ENCODE peak calls at places on chromosomes 4 and X, in five cellular contexts. One of them, this sample, is unnamed.

GRCh38 chrX:153944800-153945150 is 332 bp upstream of the RENBP start:
- ATAC-seq in HepG2: no peak
- ATAC-seq in GM23338: peak; percentile 1
- ATAC-seq in mucosa of descending colon: peak; percentile 2
- ATAC-seq in pancreas: no peak
- ATAC-seq in this sample: no peak

GRCh38 chrX:13029341-13029740 is 15.1 kb downstream of the FAM9C start:
- ATAC-seq in pancreas: peak; percentile 62
- ATAC-seq in mucosa of descending colon: peak; percentile 54
- ATAC-seq in HepG2: no peak
- ATAC-seq in GM23338: peak; percentile 52
- ATAC-seq in this sample: no peak

GRCh38 chr4:126242679-126243390 is 928.1 kb downstream of the FAT4 start:
- ATAC-seq in HepG2: no peak
- ATAC-seq in pancreas: no peak
- ATAC-seq in mucosa of descending colon: no peak
- ATAC-seq in GM23338: no peak
- ATAC-seq in this sample: peak; percentile 28

GRCh38 chr4:54746228-54746627 is 88.5 kb downstream of the KIT start:
- ATAC-seq in GM23338: no peak
- ATAC-seq in pancreas: no peak
- ATAC-seq in HepG2: no peak
- ATAC-seq in mucosa of descending colon: peak; percentile 14
- ATAC-seq in this sample: no peak

GRCh38 chr4:94506822-94507221 is 55.1 kb downstream of the PDLIM5 start:
- ATAC-seq in pancreas: peak; percentile 35
- ATAC-seq in mucosa of descending colon: no peak
- ATAC-seq in GM23338: no peak
- ATAC-seq in HepG2: no peak
- ATAC-seq in this sample: no peak

GRCh38 chrX:96703379-96703778 is 18.7 kb downstream of the DIAPH2 start:
- ATAC-seq in GM23338: no peak
- ATAC-seq in HepG2: no peak
- ATAC-seq in mucosa of descending colon: no peak
- ATAC-seq in pancreas: no peak
- ATAC-seq in this sample: no peak

GRCh38 chrX:63506320-63506719 is 155.2 kb upstream of the SPIN4 start:
- ATAC-seq in pancreas: peak; percentile 78
- ATAC-seq in mucosa of descending colon: no peak
- ATAC-seq in GM23338: peak; percentile 49
- ATAC-seq in HepG2: peak; percentile 69
- ATAC-seq in this sample: no peak

GRCh38 chr4:40199999-40200880 is 3.4 kb downstream of the RHOH start:
- ATAC-seq in HepG2: no peak
- ATAC-seq in GM23338: no peak
- ATAC-seq in pancreas: no peak
- ATAC-seq in mucosa of descending colon: peak; percentile 68
- ATAC-seq in this sample: no peak

GRCh38 chr4:149999485-150000074 is 78.7 kb upstream of the DCLK2 start:
- ATAC-seq in mucosa of descending colon: peak; percentile 42
- ATAC-seq in GM23338: peak; percentile 62
- ATAC-seq in pancreas: peak; percentile 89
- ATAC-seq in HepG2: peak; percentile 73
- ATAC-seq in this sample: peak; percentile 55

GRCh38 chr4:128288689-128289106 is 1.1 kb upstream of the PGRMC2 start:
- ATAC-seq in HepG2: no peak
- ATAC-seq in mucosa of descending colon: peak; percentile 5
- ATAC-seq in pancreas: no peak
- ATAC-seq in GM23338: no peak
- ATAC-seq in this sample: no peak

GRCh38 chr4:82287720-82288119 is 86.1 kb downstream of the HNRNPD start:
- ATAC-seq in mucosa of descending colon: no peak
- ATAC-seq in pancreas: no peak
- ATAC-seq in HepG2: no peak
- ATAC-seq in GM23338: no peak
- ATAC-seq in this sample: no peak

GRCh38 chr4:39032218-39033085 is at the start of gene TMEM156:
- ATAC-seq in GM23338: no peak
- ATAC-seq in pancreas: peak; percentile 59
- ATAC-seq in HepG2: no peak
- ATAC-seq in mucosa of descending colon: peak; percentile 86
- ATAC-seq in this sample: no peak

GRCh38 chr4:48127882-48128394 is 6.1 kb downstream of the TXK start:
- ATAC-seq in pancreas: peak; percentile 83
- ATAC-seq in mucosa of descending colon: peak; percentile 80
- ATAC-seq in HepG2: peak; percentile 97
- ATAC-seq in GM23338: peak; percentile 94
- ATAC-seq in this sample: peak; percentile 50

GRCh38 chrX:69503835-69504625 is at the start of gene NALF2:
- ATAC-seq in mucosa of descending colon: peak; percentile 75
- ATAC-seq in HepG2: peak; percentile 76
- ATAC-seq in pancreas: peak; percentile 83
- ATAC-seq in GM23338: peak; percentile 68
- ATAC-seq in this sample: peak; percentile 60

GRCh38 chr4:85825937-85826678 is 351.2 kb downstream of the ARHGAP24 start:
- ATAC-seq in GM23338: peak; percentile 84
- ATAC-seq in mucosa of descending colon: peak; percentile 76
- ATAC-seq in HepG2: peak; percentile 74
- ATAC-seq in pancreas: peak; percentile 77
- ATAC-seq in this sample: peak; percentile 51

GRCh38 chr4:38582445-38582844 is 81.6 kb upstream of the KLF3 start:
- ATAC-seq in pancreas: no peak
- ATAC-seq in mucosa of descending colon: no peak
- ATAC-seq in HepG2: no peak
- ATAC-seq in GM23338: no peak
- ATAC-seq in this sample: no peak

GRCh38 chr4:163606885-163607284 is 112.4 kb downstream of the TMA16 start:
- ATAC-seq in GM23338: no peak
- ATAC-seq in HepG2: no peak
- ATAC-seq in mucosa of descending colon: peak; percentile 16
- ATAC-seq in pancreas: no peak
- ATAC-seq in this sample: no peak

GRCh38 chr4:74583066-74583700 is 138.2 kb downstream of the AREG start:
- ATAC-seq in HepG2: no peak
- ATAC-seq in GM23338: no peak
- ATAC-seq in mucosa of descending colon: no peak
- ATAC-seq in pancreas: no peak
- ATAC-seq in this sample: no peak

GRCh38 chrX:43552703-43553102 is 103.4 kb upstream of the MAOA start:
- ATAC-seq in pancreas: no peak
- ATAC-seq in GM23338: no peak
- ATAC-seq in HepG2: no peak
- ATAC-seq in mucosa of descending colon: no peak
- ATAC-seq in this sample: no peak

GRCh38 chrX:24682739-24683432 is 10.8 kb upstream of the POLA1 start:
- ATAC-seq in HepG2: no peak
- ATAC-seq in GM23338: no peak
- ATAC-seq in mucosa of descending colon: no peak
- ATAC-seq in pancreas: no peak
- ATAC-seq in this sample: no peak
- H3K36me3 ChIP-seq in HepG2: no peaks in the 10 kb centered on the region
- H3K36me3 ChIP-seq in GM23338: no peaks in the 10 kb centered on the region
- H3K36me3 ChIP-seq in mucosa of descending colon: no peaks in the 10 kb centered on the region
- H3K36me3 ChIP-seq in pancreas: no peaks in the 10 kb centered on the region
- H3K36me3 ChIP-seq in this sample: no peaks in the 10 kb centered on the region

GRCh38 chr4:7018281-7018680 is 24.9 kb upstream of the TADA2B start:
- ATAC-seq in pancreas: no peak
- ATAC-seq in GM23338: no peak
- ATAC-seq in mucosa of descending colon: no peak
- ATAC-seq in HepG2: no peak
- ATAC-seq in this sample: no peak

GRCh38 chr4:7016512-7016911 is 26.7 kb upstream of the TADA2B start:
- ATAC-seq in mucosa of descending colon: no peak
- ATAC-seq in HepG2: no peak
- ATAC-seq in GM23338: no peak
- ATAC-seq in pancreas: no peak
- ATAC-seq in this sample: no peak

GRCh38 chr4:7016086-7016485 is 27.1 kb upstream of the TADA2B start:
- ATAC-seq in pancreas: no peak
- ATAC-seq in GM23338: no peak
- ATAC-seq in HepG2: no peak
- ATAC-seq in mucosa of descending colon: no peak
- ATAC-seq in this sample: no peak

GRCh38 chr4:7019367-7019766 is 23.8 kb upstream of the TADA2B start:
- ATAC-seq in HepG2: no peak
- ATAC-seq in mucosa of descending colon: no peak
- ATAC-seq in GM23338: peak; percentile 20
- ATAC-seq in pancreas: no peak
- ATAC-seq in this sample: no peak

GRCh38 chr4:7017446-7018048 is 25.6 kb upstream of the TADA2B start:
- ATAC-seq in GM23338: no peak
- ATAC-seq in pancreas: no peak
- ATAC-seq in mucosa of descending colon: no peak
- ATAC-seq in HepG2: no peak
- ATAC-seq in this sample: no peak
- H3K36me3 ChIP-seq in GM23338: no peaks in the 10 kb centered on the region
- H3K36me3 ChIP-seq in pancreas: peaks cover 31% of the 10 kb centered on the region
- H3K36me3 ChIP-seq in mucosa of descending colon: peaks cover 3% of the 10 kb centered on the region
- H3K36me3 ChIP-seq in HepG2: peaks cover 70% of the 10 kb centered on the region
- H3K36me3 ChIP-seq in this sample: peaks cover 93% of the 10 kb centered on the region

GRCh38 chr4:77742054-77742453 is 77.1 kb downstream of the CNOT6L start:
- ATAC-seq in HepG2: no peak
- ATAC-seq in GM23338: no peak
- ATAC-seq in pancreas: no peak
- ATAC-seq in mucosa of descending colon: no peak
- ATAC-seq in this sample: no peak
- H3K36me3 ChIP-seq in HepG2: peaks cover 33% of the 10 kb centered on the region
- H3K36me3 ChIP-seq in GM23338: no peaks in the 10 kb centered on the region
- H3K36me3 ChIP-seq in pancreas: peaks cover 13% of the 10 kb centered on the region
- H3K36me3 ChIP-seq in mucosa of descending colon: no peaks in the 10 kb centered on the region
- H3K36me3 ChIP-seq in this sample: no peaks in the 10 kb centered on the region

DNA sequence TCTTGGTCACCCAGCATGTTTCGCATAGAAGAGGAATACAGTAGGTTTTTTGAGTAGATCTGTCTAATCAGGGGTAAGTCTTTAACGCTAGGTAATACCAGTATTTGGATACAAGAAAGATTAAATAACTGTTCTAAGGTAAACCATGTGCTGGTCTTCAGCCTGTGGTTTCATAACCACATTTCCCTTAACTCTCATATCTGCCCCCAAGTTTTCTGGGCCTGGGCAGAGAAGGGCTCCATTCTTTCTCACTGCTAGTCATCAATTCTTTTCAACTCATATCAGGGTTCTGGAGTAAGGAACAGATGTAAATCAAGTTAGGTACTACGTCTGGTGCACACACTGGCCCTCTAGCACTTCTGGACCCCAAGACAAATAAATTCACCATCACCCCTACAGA is 49.0 kb downstream of the DHX15 start:
- ATAC-seq in mucosa of descending colon: no peak
- ATAC-seq in GM23338: no peak
- ATAC-seq in HepG2: no peak
- ATAC-seq in pancreas: no peak
- ATAC-seq in this sample: no peak
- H3K36me3 ChIP-seq in mucosa of descending colon: no peaks in the 10 kb centered on the region
- H3K36me3 ChIP-seq in GM23338: peaks cover 44% of the 10 kb centered on the region
- H3K36me3 ChIP-seq in HepG2: peaks cover 68% of the 10 kb centered on the region
- H3K36me3 ChIP-seq in pancreas: peaks cover 20% of the 10 kb centered on the region
- H3K36me3 ChIP-seq in this sample: peaks cover 75% of the 10 kb centered on the region

GRCh38 chrX:70806081-70806480 is 102.4 kb downstream of the TEX11 start:
- ATAC-seq in HepG2: no peak
- ATAC-seq in GM23338: no peak
- ATAC-seq in pancreas: no peak
- ATAC-seq in mucosa of descending colon: no peak
- ATAC-seq in this sample: no peak
- H3K36me3 ChIP-seq in HepG2: no peaks in the 10 kb centered on the region
- H3K36me3 ChIP-seq in GM23338: no peaks in the 10 kb centered on the region
- H3K36me3 ChIP-seq in pancreas: no peaks in the 10 kb centered on the region
- H3K36me3 ChIP-seq in mucosa of descending colon: no peaks in the 10 kb centered on the region
- H3K36me3 ChIP-seq in this sample: no peaks in the 10 kb centered on the region

DNA sequence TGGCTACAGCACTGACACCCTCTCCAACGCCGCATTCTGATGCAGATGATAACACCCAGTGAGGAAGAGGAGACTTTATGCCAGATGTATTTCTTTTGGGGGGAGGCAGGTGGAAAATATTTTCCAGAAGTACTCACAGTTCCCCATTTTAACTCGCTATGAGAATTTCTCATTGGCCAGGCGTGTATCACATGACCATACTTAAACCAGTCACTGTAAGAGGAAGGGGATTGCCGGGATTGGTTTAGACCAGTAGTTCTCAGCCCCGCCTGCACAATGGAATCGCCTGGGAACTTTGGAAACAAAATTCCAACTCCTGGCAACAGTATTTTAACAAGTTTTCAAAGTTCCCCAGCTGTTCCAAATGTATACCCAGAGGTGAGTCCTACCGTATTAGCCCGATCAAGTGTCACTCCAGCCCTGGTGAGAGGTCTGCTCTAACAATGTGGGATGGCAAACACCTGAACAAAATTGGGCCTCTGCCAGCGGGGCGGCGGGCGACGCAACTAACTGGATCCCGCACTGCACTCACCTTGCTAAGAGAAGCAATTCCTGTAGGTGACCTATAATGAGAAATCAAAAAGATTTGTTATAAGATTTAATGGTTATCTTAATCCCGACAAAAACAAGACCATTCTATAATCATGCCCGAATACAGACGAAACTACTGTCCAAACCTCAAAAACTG is 2.9 kb upstream of the MSL3 start:
- ATAC-seq in mucosa of descending colon: no peak
- ATAC-seq in HepG2: no peak
- ATAC-seq in pancreas: no peak
- ATAC-seq in GM23338: no peak
- ATAC-seq in this sample: no peak
- H3K36me3 ChIP-seq in mucosa of descending colon: no peaks in the 10 kb centered on the region
- H3K36me3 ChIP-seq in HepG2: no peaks in the 10 kb centered on the region
- H3K36me3 ChIP-seq in pancreas: no peaks in the 10 kb centered on the region
- H3K36me3 ChIP-seq in GM23338: no peaks in the 10 kb centered on the region
- H3K36me3 ChIP-seq in this sample: no peaks in the 10 kb centered on the region

GRCh38 chr4:108156391-108156790 is 12.3 kb downstream of the LEF1 start:
- ATAC-seq in pancreas: no peak
- ATAC-seq in HepG2: no peak
- ATAC-seq in GM23338: no peak
- ATAC-seq in mucosa of descending colon: no peak
- ATAC-seq in this sample: no peak
- H3K36me3 ChIP-seq in pancreas: no peaks in the 10 kb centered on the region
- H3K36me3 ChIP-seq in HepG2: no peaks in the 10 kb centered on the region
- H3K36me3 ChIP-seq in GM23338: no peaks in the 10 kb centered on the region
- H3K36me3 ChIP-seq in mucosa of descending colon: no peaks in the 10 kb centered on the region
- H3K36me3 ChIP-seq in this sample: no peaks in the 10 kb centered on the region

This sample was measured in gastroesophageal sphincter.